ENCODE peak calls at places on chromosomes 5 and 9, in seven cellular contexts. P is A549, D is IMR-90, J is SK-N-SH, E is K562, O is HepG2, K is GM12878. T is an unnamed sample.

GRCh38 chr5:110096419-110096818 is 406.7 kb downstream of the MAN2A1 start:
- DNase-seq in P (no peak), D (no peak), J (no peak), E (no peak), O (no peak), K (no peak), T (no peak)

GRCh38 chr5:52073993-52074689 is 690.9 kb downstream of the ISL1 start:
- DNase-seq in P (no peak), D (no peak), J (no peak), E (no peak), O (no peak), K (no peak), T (no peak)

GRCh38 chr9:91589101-91589553 is 165.5 kb upstream of the NFIL3 start:
- DNase-seq in P (no peak), D (peak), J (no peak), E (no peak), O (no peak), K (peak), T (no peak)

GRCh38 chr9:16485575-16486321 is 384.7 kb downstream of the BNC2 start:
- DNase-seq in P (no peak), D (no peak), J (no peak), E (no peak), O (no peak), K (no peak), T (peak)

GRCh38 chr5:168931638-168932345 is 352.6 kb upstream of the PANK3 start:
- DNase-seq in P (no peak), D (no peak), J (no peak), E (no peak), O (no peak), K (no peak), T (no peak)

GRCh38 chr5:123449424-123449823 is 26.2 kb upstream of the CEP120 start:
- DNase-seq in P (no peak), D (no peak), J (no peak), E (no peak), O (no peak), K (no peak), T (no peak)

GRCh38 chr9:117403403-117403811 is 11.4 kb downstream of the ASTN2 start:
- DNase-seq in P (no peak), D (no peak), J (peak), E (no peak), O (no peak), K (no peak), T (no peak)

GRCh38 chr5:150368526-150368925 is 11.0 kb downstream of the TCOF1 start:
- DNase-seq in P (no peak), D (no peak), J (no peak), E (no peak), O (no peak), K (no peak), T (no peak)

GRCh38 chr5:61637566-61637965 is 305.5 kb downstream of the ZSWIM6 start:
- DNase-seq in P (no peak), D (no peak), J (no peak), E (no peak), O (no peak), K (no peak), T (no peak)

GRCh38 chr9:137317021-137317978 is 15.2 kb upstream of the NRARP start:
- DNase-seq in P (no peak), D (no peak), J (peak), E (no peak), O (no peak), K (no peak), T (no peak)

GRCh38 chr9:137314561-137315560 is 12.8 kb upstream of the NRARP start:
- DNase-seq in P (no peak), D (no peak), J (peak), E (no peak), O (no peak), K (no peak), T (no peak)

GRCh38 chr9:137315581-137316011 is 13.5 kb upstream of the NRARP start:
- DNase-seq in P (no peak), D (no peak), J (no peak), E (no peak), O (no peak), K (no peak), T (peak)

GRCh38 chr9:137317979-137318511 is 16.0 kb upstream of the NRARP start:
- DNase-seq in P (no peak), D (no peak), J (peak), E (no peak), O (no peak), K (no peak), T (no peak)

GRCh38 chr9:137316012-137316981 is 14.2 kb upstream of the NRARP start:
- DNase-seq in P (peak), D (no peak), J (peak), E (peak), O (no peak), K (no peak), T (no peak)
- TF ChIP-seq RAD21 in P (no peak), D (no peak), J (no peak), E (no peak), O (no peak), K (no peak), T (no peak)

DNA sequence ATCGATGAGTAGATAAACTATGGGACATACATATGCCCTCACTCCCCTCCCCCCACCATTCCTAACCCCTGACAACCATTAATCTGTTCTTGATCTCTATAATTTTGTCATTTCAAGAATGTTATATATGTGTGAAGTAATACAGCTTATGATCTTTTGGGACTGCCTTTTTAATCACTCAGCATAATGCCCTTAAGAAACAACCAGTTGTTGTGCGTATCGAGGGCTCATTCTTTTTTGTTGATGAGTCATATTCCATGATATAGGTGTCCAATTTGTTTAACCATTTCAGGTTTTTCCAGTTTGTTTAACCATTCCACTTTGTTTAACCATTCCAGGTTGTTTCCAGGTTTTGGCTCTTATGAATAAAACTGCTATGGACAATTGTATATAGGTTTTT is 75.6 kb downstream of the ARHGEF28 start:
- DNase-seq in P (no peak), D (no peak), J (no peak), E (no peak), O (no peak), K (no peak), T (no peak)
- TF ChIP-seq RFX5 in P (no peak), D (no peak), J (no peak), E (no peak), O (no peak), K (no peak), T (no peak)

GRCh38 chr9:124410321-124410913 is 4.8 kb downstream of the PSMB7 start:
- DNase-seq in P (no peak), D (no peak), J (no peak), E (no peak), O (no peak), K (no peak), T (no peak)
- TF ChIP-seq RAD21 in P (peak), D (no peak), J (no peak), E (peak), O (no peak), K (no peak), T (no peak)

GRCh38 chr9:101034222-101034621 is 5.7 kb downstream of the PLPPR1 start:
- DNase-seq in P (no peak), D (no peak), J (no peak), E (no peak), O (no peak), K (no peak), T (no peak)
- TF ChIP-seq RFX5 in P (no peak), D (no peak), J (no peak), E (no peak), O (no peak), K (no peak), T (no peak)

DNA sequence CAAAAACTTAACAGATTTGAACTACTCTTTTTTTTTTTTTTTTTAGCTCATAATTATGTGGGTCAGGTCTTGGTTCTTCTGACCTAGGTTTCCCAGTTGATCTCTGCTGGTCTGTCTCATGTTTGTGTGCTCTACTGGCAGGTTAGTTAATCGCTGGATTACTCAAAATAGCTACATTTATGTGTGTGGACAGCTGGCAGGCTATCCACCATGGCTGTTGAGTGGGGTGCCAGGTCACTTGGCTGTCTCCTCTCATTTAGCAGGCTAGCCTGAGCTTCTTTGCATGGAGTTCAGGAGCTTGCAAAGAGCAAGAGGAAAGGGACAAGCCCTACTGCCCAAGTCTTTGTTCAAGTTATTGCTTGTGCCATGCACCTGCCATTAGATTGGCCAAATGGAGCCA is 9.3 kb downstream of the ADCY2 start:
- DNase-seq in P (no peak), D (no peak), J (no peak), E (no peak), O (no peak), K (no peak), T (no peak)
- TF ChIP-seq RAD21 in P (no peak), D (no peak), J (no peak), E (no peak), O (no peak), K (no peak), T (no peak)

GRCh38 chr5:112703866-112704820 is 33.5 kb upstream of the APC start:
- DNase-seq in P (no peak), D (peak), J (no peak), E (peak), O (no peak), K (no peak), T (no peak)
- TF ChIP-seq RFX5 in P (no peak), D (no peak), J (no peak), E (no peak), O (no peak), K (no peak), T (no peak)

DNA sequence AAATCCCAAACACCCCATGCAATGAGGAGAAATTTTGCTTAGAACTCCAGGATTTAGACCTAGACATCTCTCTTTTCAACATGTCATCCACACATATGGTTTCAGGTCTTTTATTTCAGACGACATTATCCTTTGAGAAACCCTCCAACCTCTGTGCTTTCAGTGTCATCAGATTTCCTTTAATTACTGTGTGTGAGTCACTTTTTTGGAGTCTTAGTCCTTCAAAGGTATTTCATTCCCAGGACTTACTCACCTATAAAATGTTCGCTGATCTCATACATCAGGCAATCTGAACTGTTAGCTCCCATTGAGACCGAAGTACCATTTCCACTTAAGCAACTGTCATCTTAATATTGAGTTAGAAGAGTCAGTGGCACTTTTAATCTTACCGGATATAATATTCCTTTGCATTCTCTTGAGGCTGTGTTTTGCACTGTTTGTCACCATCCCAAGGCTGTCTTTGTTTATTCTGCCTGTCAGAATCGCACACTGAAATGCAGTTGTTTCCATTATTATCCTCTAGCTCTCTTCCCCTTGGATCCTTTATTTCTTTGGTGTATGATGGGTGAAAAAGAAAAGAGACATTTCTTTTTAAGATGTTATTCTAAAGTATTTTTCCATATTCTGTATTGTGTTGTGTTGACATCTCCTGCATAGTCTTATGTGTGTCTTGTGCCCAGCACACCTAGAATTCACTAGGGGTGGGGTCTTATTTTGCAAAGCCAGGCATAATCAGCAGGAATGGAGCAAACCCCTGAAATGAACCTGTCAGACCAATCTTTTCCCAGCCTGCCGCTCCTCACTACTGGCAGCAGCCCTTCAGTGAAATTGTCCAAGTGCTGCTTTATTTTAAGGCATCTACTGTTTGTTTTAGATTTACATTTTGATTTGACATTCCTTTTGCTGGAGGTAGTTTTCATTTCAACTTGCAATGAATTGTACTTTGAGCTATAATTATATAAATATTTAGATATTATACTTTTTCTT is 155.4 kb downstream of the PAM start:
- DNase-seq in P (peak), D (peak), J (no peak), E (no peak), O (no peak), K (no peak), T (no peak)
- TF ChIP-seq RAD21 in P (no peak), D (no peak), J (no peak), E (no peak), O (no peak), K (no peak), T (no peak)

T was measured in H1.